ENCODE peak calls at places on chromosomes 5 and 9, in eight cellular contexts. D is cardiac muscle cell; S is NCI-H748 treated with DMSO at 0.1 percent for 48 hours; B is ureter; X is cardiac fibroblast; W is NCI-H1092; G is GM23338; I is CD8-positive, alpha-beta T cell. O is an unnamed sample.

GRCh38 chr5:20574576-20574975 is 586.6 kb upstream of the CDH18 start:
- DNase-seq in D (no peak), S (no peak), B (no peak), X (no peak), W (no peak), G (no peak), I (no peak), O (no peak)

GRCh38 chr9:76637426-76637825 is 126.8 kb upstream of the PCA3 start:
- DNase-seq in D (no peak), S (no peak), B (no peak), X (peak), W (no peak), G (no peak), I (no peak), O (no peak)

GRCh38 chr9:99294850-99295461 is 72.9 kb downstream of the SEC61B start:
- DNase-seq in D (peak), S (no peak), B (no peak), X (peak), W (no peak), G (no peak), I (no peak), O (no peak)

GRCh38 chr5:160463227-160463626 is 41.6 kb downstream of the PTTG1 start:
- DNase-seq in D (no peak), S (no peak), B (no peak), X (no peak), W (no peak), G (no peak), I (no peak), O (no peak)

GRCh38 chr9:37386988-37387387 is 35.5 kb upstream of the GRHPR start:
- DNase-seq in D (no peak), S (no peak), B (no peak), X (no peak), W (no peak), G (no peak), I (no peak), O (no peak)

GRCh38 chr9:106800691-106801090 is 62.3 kb upstream of the ZNF462 start:
- DNase-seq in D (no peak), S (no peak), B (no peak), X (peak), W (no peak), G (no peak), I (no peak), O (no peak)

GRCh38 chr5:80128129-80128528 is 93.0 kb downstream of the THBS4 start:
- DNase-seq in D (peak), S (no peak), B (no peak), X (no peak), W (no peak), G (peak), I (no peak), O (no peak)

GRCh38 chr9:69045821-69046220 is 10.3 kb downstream of the FXN start:
- DNase-seq in D (no peak), S (no peak), B (no peak), X (no peak), W (no peak), G (no peak), I (no peak), O (no peak)

GRCh38 chr5:142428773-142429473 is 104.1 kb upstream of the SPRY4 start:
- DNase-seq in D (no peak), S (no peak), B (no peak), X (no peak), W (no peak), G (no peak), I (no peak), O (no peak)

GRCh38 chr9:91374939-91375338 is 13.2 kb upstream of the AUH start:
- DNase-seq in D (peak), S (no peak), B (no peak), X (peak), W (no peak), G (no peak), I (no peak), O (no peak)

GRCh38 chr5:94811341-94811740 is 192.9 kb downstream of the SLF1 start:
- DNase-seq in D (no peak), S (no peak), B (no peak), X (no peak), W (no peak), G (no peak), I (no peak), O (no peak)

GRCh38 chr9:132572921-132573320 is 9.5 kb upstream of the BARHL1 start:
- DNase-seq in D (peak), S (no peak), B (no peak), X (peak), W (no peak), G (peak), I (no peak), O (no peak)

GRCh38 chr5:2550479-2550878 is 201.0 kb downstream of the IRX2 start:
- DNase-seq in D (no peak), S (peak), B (no peak), X (no peak), W (peak), G (no peak), I (no peak), O (no peak)

GRCh38 chr5:93274291-93274690 is 306.7 kb downstream of the NR2F1-AS1 start:
- DNase-seq in D (peak), S (no peak), B (no peak), X (peak), W (no peak), G (peak), I (no peak), O (no peak)

GRCh38 chr9:38227061-38227540 is 158.1 kb upstream of the SHB start:
- DNase-seq in D (peak), S (peak), B (peak), X (peak), W (peak), G (peak), I (peak), O (peak)

GRCh38 chr5:136032564-136032963 is 3.8 kb downstream of the TGFBI start:
- DNase-seq in D (peak), S (no peak), B (peak), X (peak), W (no peak), G (no peak), I (no peak), O (no peak)

GRCh38 chr5:126780165-126780827 is 3.4 kb downstream of the LMNB1 start:
- DNase-seq in D (peak), S (peak), B (no peak), X (peak), W (no peak), G (peak), I (peak), O (peak)